ENCODE peak calls at places on chromosome 17, in six cellular contexts. R is kidney, X is fibroblast of the aortic adventitia, Q is D721Med, Z is stomach, C is MM.1S. O is an unnamed sample.

GRCh38 chr17:60840456-60840855 is 162.8 kb downstream of the BCAS3 start:
- DNase-seq in R (no peak), X (no peak), C (no peak), Q (no peak), Z (no peak), O (no peak)

GRCh38 chr17:8144401-8145295 is 7.6 kb downstream of the PER1 start:
- DNase-seq in X (no peak), Z (no peak), C (no peak), Q (no peak), R (peak; percentile 77), O (no peak)

GRCh38 chr17:61209524-61209923 is 190.1 kb upstream of the TBX2 start:
- DNase-seq in Q (no peak), X (no peak), C (no peak), R (no peak), Z (no peak), O (no peak)

GRCh38 chr17:9022553-9023388 is 1.5 kb downstream of the NTN1 start:
- DNase-seq in C (no peak), X (peak; percentile 1), R (peak; percentile 74), Q (no peak), Z (no peak), O (peak; percentile 47)

GRCh38 chr17:7258731-7259554 is 3.3 kb downstream of the CLDN7 start:
- DNase-seq in C (no peak), X (peak; percentile 45), R (no peak), Z (no peak), Q (no peak), O (no peak)

GRCh38 chr17:69874220-69874670 is 200.8 kb upstream of the KCNJ16 start:
- DNase-seq in Z (no peak), C (no peak), X (peak; percentile 98), Q (no peak), R (no peak), O (no peak)

GRCh38 chr17:75570034-75570676 is 17.4 kb upstream of the MYO15B start:
- DNase-seq in R (no peak), Z (no peak), Q (no peak), C (no peak), X (no peak), O (no peak)

GRCh38 chr17:82862758-82863645 is 23.2 kb upstream of the ZNF750 start:
- DNase-seq in X (no peak), Z (no peak), R (peak; percentile 79), Q (no peak), C (no peak), O (no peak)

GRCh38 chr17:76293106-76293505 is 15.0 kb downstream of the QRICH2 start:
- DNase-seq in C (no peak), Q (no peak), X (no peak), R (peak; percentile 13), Z (no peak), O (no peak)

GRCh38 chr17:58677204-58677880 is 14.5 kb downstream of the TEX14 start:
- DNase-seq in X (peak; percentile 71), Q (no peak), Z (no peak), R (no peak), C (no peak), O (no peak)

GRCh38 chr17:55699178-55699865 is 23.3 kb downstream of the TMEM100 start:
- DNase-seq in C (no peak), R (no peak), X (no peak), Q (no peak), Z (no peak), O (no peak)

GRCh38 chr17:31550389-31551056 is 159.0 kb downstream of the RAB11FIP4 start:
- DNase-seq in X (no peak), C (no peak), Z (no peak), Q (no peak), R (no peak), O (no peak)

GRCh38 chr17:2070241-2071023 is 15.5 kb downstream of the HIC1 start:
- DNase-seq in R (no peak), C (no peak), Z (no peak), X (no peak), Q (no peak), O (peak; percentile 83)

GRCh38 chr17:47837401-47838039 is 3.6 kb downstream of the SCRN2 start:
- DNase-seq in X (no peak), C (no peak), R (no peak), Q (no peak), Z (no peak), O (no peak)

GRCh38 chr17:44604149-44605115 is 47.1 kb downstream of the FZD2 start:
- DNase-seq in Q (no peak), X (peak; percentile 30), Z (no peak), C (no peak), R (no peak), O (no peak)

GRCh38 chr17:1673041-1673790 is 11.5 kb downstream of the PRPF8 start:
- DNase-seq in R (peak; percentile 47), Q (no peak), C (no peak), X (no peak), Z (no peak), O (no peak)

GRCh38 chr17:50318551-50319310 is 27.2 kb upstream of the XYLT2 start:
- DNase-seq in Q (peak; percentile 72), X (no peak), Z (no peak), R (no peak), C (no peak), O (no peak)

GRCh38 chr17:59838196-59838911 is 54.4 kb downstream of the TUBD1 start:
- DNase-seq in X (peak; percentile 67), Z (no peak), R (peak; percentile 24), C (no peak), Q (no peak), O (no peak)

GRCh38 chr17:55264640-55265298 is at the start of gene HLF:
- DNase-seq in Z (peak; percentile 81), X (peak; percentile 55), Q (peak; percentile 53), R (peak; percentile 93), C (peak; percentile 91), O (peak; percentile 86)

GRCh38 chr17:44733753-44734152 is 25.0 kb upstream of the ADAM11 start:
- DNase-seq in C (no peak), R (no peak), Z (no peak), Q (no peak), X (no peak), O (no peak)

GRCh38 chr17:38879878-38880727 is 10.2 kb downstream of the LASP1 start:
- DNase-seq in C (peak; percentile 33), X (peak; percentile 90), Q (no peak), Z (no peak), R (peak; percentile 88), O (no peak)

DNA sequence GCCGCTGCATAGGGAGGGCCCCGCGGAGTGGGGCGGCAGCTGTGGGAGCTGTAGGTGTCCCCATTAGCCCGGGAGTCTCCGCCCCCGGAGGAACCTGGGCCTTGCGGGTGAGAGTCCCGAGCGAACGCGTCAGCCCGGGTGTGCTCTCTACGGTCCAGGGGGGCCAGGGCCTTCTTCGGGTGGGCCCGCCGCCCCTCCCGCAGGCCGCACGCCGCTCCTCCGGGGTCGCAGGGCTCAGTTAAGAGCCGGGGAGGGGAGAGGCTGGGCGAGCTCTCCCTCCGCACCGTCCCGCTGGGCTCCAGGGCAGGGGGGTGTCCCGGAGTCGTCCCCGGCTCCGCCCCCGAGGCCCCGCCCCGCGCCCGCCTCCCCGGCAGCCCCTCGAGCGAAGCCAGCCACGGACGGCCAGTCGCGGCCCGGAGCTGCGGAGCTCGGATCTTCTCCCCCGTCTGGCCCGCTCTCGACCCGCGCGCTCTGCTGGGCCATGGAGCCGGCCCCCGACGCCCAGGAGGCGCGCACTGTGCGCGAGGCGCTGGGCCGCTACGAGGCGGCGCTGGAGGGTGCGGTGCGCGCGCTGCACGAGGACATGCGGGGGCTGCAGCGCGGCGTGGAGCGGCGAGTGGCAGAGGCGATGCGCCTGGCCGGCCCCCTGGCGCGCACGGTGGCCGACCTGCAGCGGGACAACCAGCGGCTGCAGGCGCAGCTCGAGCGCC is at the start of gene SMTNL2:
- DNase-seq in X (no peak), Z (no peak), R (peak; percentile 88), C (no peak), Q (peak; percentile 91), O (no peak)
- TF ChIP-seq CTCF in X (no peak), Z (no peak), R (no peak), C (no peak), Q (no peak), O (no peak)

DNA sequence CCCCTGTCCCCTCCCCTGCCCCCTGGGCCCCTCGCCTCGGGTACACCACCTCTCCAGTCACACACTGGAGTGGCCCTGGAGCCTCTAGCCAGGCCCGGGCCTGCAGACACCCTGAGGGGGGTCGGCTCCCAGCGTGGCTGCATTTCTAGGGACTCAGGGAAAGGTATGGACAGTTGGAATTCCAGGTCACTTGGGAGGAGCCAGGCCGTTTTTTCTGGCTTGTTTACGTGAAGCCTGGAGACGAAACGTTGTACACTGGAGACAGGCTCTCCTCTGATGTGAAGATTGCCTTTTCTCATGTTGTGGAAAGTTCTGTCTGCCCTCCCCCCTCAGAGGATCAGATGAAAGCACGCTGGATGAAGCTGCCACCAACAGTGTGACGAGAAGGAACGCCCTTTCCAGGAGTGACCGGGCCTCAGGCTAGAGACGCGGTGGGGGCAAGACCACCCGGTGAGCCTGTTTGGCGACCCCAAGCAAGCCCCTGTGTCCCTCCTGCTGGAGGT is 4.0 kb upstream of the PPP1R27 start:
- DNase-seq in R (no peak), X (no peak), Q (no peak), C (no peak), Z (no peak), O (no peak)
- TF ChIP-seq CTCF in R (no peak), X (no peak), Q (no peak), C (no peak), Z (no peak), O (no peak)

GRCh38 chr17:40319651-40320550 is 10.9 kb downstream of the RARA start:
- DNase-seq in Q (no peak), X (no peak), Z (peak; percentile 59), C (peak; percentile 43), R (peak; percentile 88), O (no peak)

GRCh38 chr17:40320771-40321501 is 12.0 kb downstream of the RARA start:
- DNase-seq in Q (no peak), C (peak; percentile 38), Z (no peak), R (peak; percentile 89), X (peak; percentile 65), O (no peak)

GRCh38 chr17:40317345-40317873 is 8.4 kb downstream of the RARA start:
- DNase-seq in Z (peak; percentile 50), C (peak; percentile 63), R (peak; percentile 78), X (peak; percentile 72), Q (no peak), O (peak; percentile 72)

GRCh38 chr17:40317880-40318834 is 9.2 kb downstream of the RARA start:
- DNase-seq in R (peak; percentile 98), Q (peak; percentile 99), X (peak; percentile 93), Z (peak; percentile 97), C (peak; percentile 94), O (peak; percentile 98)

GRCh38 chr17:40318835-40319332 is 9.9 kb downstream of the RARA start:
- DNase-seq in Q (no peak), R (peak; percentile 82), C (no peak), Z (no peak), X (no peak), O (no peak)
- TF ChIP-seq CTCF in Q (no peak), R (no peak), C (peak; percentile 13), Z (no peak), X (peak; percentile 50), O (no peak)

GRCh38 chr17:62681061-62681938 is 53.8 kb downstream of the MRC2 start:
- DNase-seq in R (no peak), Q (no peak), C (no peak), X (no peak), Z (no peak), O (no peak)

GRCh38 chr17:62678214-62678919 is 50.9 kb downstream of the MRC2 start:
- DNase-seq in C (no peak), Z (no peak), Q (peak; percentile 66), X (no peak), R (no peak), O (no peak)

GRCh38 chr17:62679866-62680377 is 52.5 kb downstream of the MRC2 start:
- DNase-seq in C (no peak), X (no peak), Z (no peak), R (no peak), Q (no peak), O (no peak)

GRCh38 chr17:62681939-62682381 is 54.5 kb downstream of the MRC2 start:
- DNase-seq in R (no peak), Z (no peak), X (no peak), C (no peak), Q (no peak), O (no peak)

GRCh38 chr17:62680541-62681052 is 53.1 kb downstream of the MRC2 start:
- DNase-seq in C (no peak), R (no peak), X (no peak), Q (no peak), Z (peak; percentile 52), O (no peak)
- TF ChIP-seq CTCF in C (no peak), R (no peak), X (no peak), Q (no peak), Z (no peak), O (no peak)

O was measured in GM13976.